ENCODE peak calls at places on chromosomes 13 and 19, in nine cellular contexts. W is foreskin fibroblast, H is brain microvascular endothelial cell, I is fibroblast of pulmonary artery, E is B cell, F is nephron progenitor cell, D is HFF-Myc, Z is upper lobe of left lung, L is upper lobe of right lung. Y is an unnamed sample.
A peak's percentile ranks its signal among the peaks of the same experiment; 100 is the strongest.

GRCh38 chr13:98784666-98785065 is 32.2 kb upstream of the SLC15A1 start:
- DNase-seq in D (no peak), H (no peak), F (no peak), I (no peak), E (no peak), W (no peak), L (no peak), Z (no peak), Y (no peak)

GRCh38 chr19:54707932-54708331 is 16.3 kb upstream of the KIR3DL3 start:
- DNase-seq in W (no peak), E (no peak), Z (peak; percentile 30), H (no peak), I (no peak), F (no peak), D (no peak), L (no peak), Y (no peak)

GRCh38 chr19:48386981-48387380 is 4.4 kb downstream of the KDELR1 start:
- DNase-seq in H (no peak), W (no peak), I (no peak), D (no peak), F (no peak), Z (no peak), L (no peak), E (no peak), Y (no peak)

GRCh38 chr13:20428666-20429644 is 96.7 kb downstream of the CRYL1 start:
- DNase-seq in I (no peak), D (no peak), W (peak; percentile 24), E (no peak), H (no peak), F (no peak), L (no peak), Z (no peak), Y (peak; percentile 86)

GRCh38 chr13:50375792-50376191 is 360.5 kb downstream of the KCNRG start:
- DNase-seq in W (peak; percentile 80), Z (no peak), H (peak; percentile 62), D (no peak), F (no peak), E (no peak), I (peak; percentile 35), L (no peak), Y (no peak)

GRCh38 chr13:24339937-24340607 is 30.7 kb downstream of the C1QTNF9 start:
- DNase-seq in E (no peak), Z (peak; percentile 59), H (no peak), L (no peak), I (no peak), F (no peak), D (no peak), W (no peak), Y (no peak)

GRCh38 chr13:97284558-97284957 is 62.4 kb downstream of the MBNL2 start:
- DNase-seq in E (no peak), W (no peak), L (no peak), H (no peak), F (no peak), I (peak; percentile 48), D (no peak), Z (no peak), Y (no peak)

GRCh38 chr13:113176292-113176691 is 17.8 kb downstream of the PROZ start:
- DNase-seq in Z (no peak), I (no peak), D (no peak), E (no peak), H (no peak), F (no peak), W (no peak), L (no peak), Y (no peak)

GRCh38 chr19:18233224-18233825 is 7.1 kb upstream of the PDE4C start:
- DNase-seq in E (peak; percentile 60), D (no peak), I (peak; percentile 54), Z (peak; percentile 88), W (peak; percentile 73), F (peak; percentile 96), H (no peak), L (peak; percentile 82), Y (no peak)

GRCh38 chr19:4985551-4985991 is 16.7 kb downstream of the KDM4B start:
- DNase-seq in L (no peak), I (no peak), H (no peak), E (no peak), W (no peak), D (no peak), F (no peak), Z (peak; percentile 78), Y (no peak)

GRCh38 chr19:15137777-15138176 is 30.6 kb downstream of the SYDE1 start:
- DNase-seq in D (no peak), E (no peak), W (peak; percentile 29), I (no peak), L (no peak), F (no peak), Z (no peak), H (no peak), Y (no peak)

GRCh38 chr19:49700563-49700962 is 9.6 kb downstream of the CPT1C start:
- DNase-seq in D (no peak), L (no peak), W (no peak), E (no peak), I (no peak), F (no peak), Z (no peak), H (no peak), Y (no peak)

GRCh38 chr19:57473646-57474045 is 3.7 kb downstream of the ZNF772 start:
- DNase-seq in L (no peak), Z (no peak), F (no peak), E (no peak), D (no peak), W (no peak), H (no peak), I (peak; percentile 24), Y (no peak)

DNA sequence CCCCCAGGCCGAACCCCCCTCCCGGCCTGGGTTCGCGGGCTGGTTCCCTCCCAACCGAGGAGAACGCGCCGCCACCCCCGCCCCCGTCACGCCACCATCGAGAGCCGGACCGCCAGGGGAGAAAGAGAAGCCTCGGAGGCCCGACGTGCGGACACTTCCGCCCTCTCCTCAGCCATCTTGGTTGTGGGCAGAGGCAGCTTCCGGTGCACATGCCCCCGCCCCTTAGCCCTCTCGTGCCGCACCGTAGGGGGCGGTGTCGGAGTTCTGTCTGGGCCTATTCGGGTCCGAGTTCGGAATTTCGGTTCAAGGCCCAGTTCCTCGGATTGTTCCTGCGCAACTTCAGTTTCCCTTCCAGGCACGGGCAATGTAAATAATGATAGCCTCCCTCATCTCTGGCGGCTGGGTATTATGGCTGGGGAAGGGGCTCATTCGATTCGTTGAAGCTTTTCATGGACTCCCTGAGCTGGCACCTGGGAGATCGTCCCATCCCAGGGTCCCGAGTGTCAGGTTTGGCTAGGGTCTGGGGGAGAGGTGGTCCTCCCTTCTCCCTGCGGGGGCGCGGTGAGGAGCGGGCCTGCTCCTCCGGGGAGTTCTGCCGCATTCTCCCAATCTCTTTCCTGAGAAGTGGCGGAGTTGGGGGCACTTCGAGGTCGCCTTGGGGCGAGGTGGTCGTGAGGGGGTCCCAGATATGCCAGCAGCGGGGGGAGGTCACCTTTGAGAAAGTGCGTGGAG is at the start of the genes IER2 and STX10:
- DNase-seq in W (peak; percentile 99), F (peak; percentile 85), L (peak; percentile 98), Z (peak; percentile 97), D (no peak), I (peak; percentile 96), H (peak; percentile 93), E (peak; percentile 94), Y (no peak)
- TF ChIP-seq CTCF in W (peak; percentile 50), F (peak; percentile 24), L (peak; percentile 47), Z (peak; percentile 74), D (peak; percentile 58), I (peak; percentile 51), H (peak; percentile 62), E (peak; percentile 66), Y (peak; percentile 87)

GRCh38 chr19:35274323-35274722 is 5.6 kb downstream of the USF2 start:
- DNase-seq in L (no peak), Z (no peak), E (no peak), F (no peak), H (no peak), W (no peak), I (no peak), D (no peak), Y (no peak)
- TF ChIP-seq CTCF in L (no peak), Z (no peak), E (no peak), F (no peak), H (no peak), W (no peak), I (no peak), D (no peak), Y (no peak)

GRCh38 chr13:33487575-33488243 is 202.2 kb upstream of the STARD13 start:
- DNase-seq in Z (no peak), L (no peak), D (no peak), H (no peak), W (peak; percentile 63), I (peak; percentile 65), F (no peak), E (no peak), Y (no peak)

GRCh38 chr13:33489563-33489962 is 204.0 kb upstream of the STARD13 start:
- DNase-seq in Z (no peak), H (no peak), F (no peak), I (no peak), W (no peak), L (no peak), D (no peak), E (no peak), Y (no peak)

GRCh38 chr13:33493672-33494365 is 208.3 kb upstream of the STARD13 start:
- DNase-seq in I (no peak), F (no peak), Z (no peak), E (no peak), L (no peak), W (no peak), D (no peak), H (no peak), Y (no peak)

GRCh38 chr13:33494596-33495214 is 209.2 kb upstream of the STARD13 start:
- DNase-seq in W (peak; percentile 85), E (no peak), I (peak; percentile 98), H (peak; percentile 95), L (no peak), Z (no peak), D (peak; percentile 88), F (no peak), Y (peak; percentile 72)

DNA sequence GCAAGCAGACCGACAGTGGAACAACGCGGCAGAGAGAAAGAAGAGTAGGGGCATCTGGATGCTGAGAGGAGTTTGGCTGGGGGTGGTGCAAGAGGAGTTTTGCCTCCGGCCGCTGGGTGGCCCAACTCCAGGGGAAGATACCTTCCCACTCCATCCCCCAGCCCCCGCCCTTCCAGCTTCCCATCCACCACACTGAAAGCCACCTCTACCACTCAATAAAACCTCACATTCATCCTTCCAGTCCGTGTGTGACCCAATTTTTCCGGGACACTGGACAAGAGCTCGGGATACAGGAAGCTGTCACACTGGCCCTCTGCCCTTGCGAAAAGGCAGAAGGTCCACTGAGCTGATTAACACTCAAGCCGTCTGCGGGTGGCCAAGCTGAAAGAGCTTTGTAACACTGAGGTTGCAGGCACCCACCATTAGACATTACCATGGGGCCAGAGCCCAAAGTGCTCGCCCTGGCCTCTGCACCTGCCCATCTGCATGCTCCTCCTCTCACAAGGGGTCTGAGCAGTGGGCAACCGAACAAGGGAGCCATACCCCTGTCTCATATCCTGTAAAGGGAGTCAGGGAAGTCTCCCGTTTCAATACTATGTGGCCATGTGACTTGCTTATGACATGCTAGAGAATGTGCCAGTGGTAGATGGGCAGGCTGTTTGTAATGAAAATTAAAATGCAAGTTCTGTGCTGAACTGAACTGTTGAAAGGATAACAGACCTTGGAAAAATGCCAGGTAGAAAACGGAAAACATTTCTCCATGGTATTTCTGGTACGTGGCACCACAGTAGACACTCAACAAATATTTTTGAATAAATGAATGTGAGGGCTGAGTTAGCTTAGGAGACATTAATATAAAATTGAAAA is 205.1 kb upstream of the STARD13 start:
- DNase-seq in I (peak; percentile 82), E (no peak), Z (peak; percentile 4), D (no peak), F (peak; percentile 8), H (no peak), L (peak; percentile 34), W (peak; percentile 32), Y (no peak)
- TF ChIP-seq CTCF in I (no peak), E (no peak), Z (no peak), D (no peak), F (no peak), H (peak; percentile 4), L (no peak), W (no peak), Y (no peak)

GRCh38 chr19:35555301-35556005 is 8.0 kb downstream of the ATP4A start:
- DNase-seq in E (no peak), W (peak; percentile 53), D (peak; percentile 30), L (no peak), Z (no peak), H (no peak), I (peak; percentile 36), F (peak; percentile 53), Y (no peak)
- TF ChIP-seq CTCF in E (no peak), W (no peak), D (peak; percentile 28), L (peak; percentile 10), Z (no peak), H (peak; percentile 59), I (peak; percentile 30), F (peak; percentile 44), Y (peak; percentile 55)

Y was measured in foreskin keratinocyte.